ENCODE peak calls at places on chromosomes 6 and 20, in six cellular contexts. M is GM12891, B is A549, E is ovary, P is body of pancreas, T is heart left ventricle. F is an unnamed sample.

GRCh38 chr20:23565503-23566056 is 2.7 kb downstream of the CST9L start:
- DNase-seq in M (no peak), B (no peak), E (no peak), P (no peak), T (no peak), F (no peak)

GRCh38 chr6:79408598-79408997 is 128.6 kb downstream of the LCA5 start:
- DNase-seq in M (no peak), B (no peak), E (no peak), P (no peak), T (no peak), F (no peak)

GRCh38 chr6:20542927-20543602 is 8.8 kb downstream of the CDKAL1 start:
- DNase-seq in M (no peak), B (no peak), E (no peak), P (no peak), T (no peak), F (no peak)

GRCh38 chr6:168532070-168532469 is 91.1 kb downstream of the SMOC2 start:
- DNase-seq in M (no peak), B (no peak), E (no peak), P (no peak), T (no peak), F (no peak)

GRCh38 chr6:15242937-15243614 is 2.8 kb upstream of the JARID2 start:
- DNase-seq in M (no peak), B (no peak), E (no peak), P (no peak), T (no peak), F (no peak)

GRCh38 chr6:53894086-53894485 is 99.3 kb downstream of the LRRC1 start:
- DNase-seq in M (no peak), B (no peak), E (no peak), P (peak; percentile 16), T (no peak), F (no peak)

GRCh38 chr6:29828471-29828797 is 809 bp downstream of the HLA-G start:
- DNase-seq in M (no peak), B (no peak), E (no peak), P (peak; percentile 29), T (no peak), F (no peak)

GRCh38 chr6:128667339-128667858 is 147.0 kb upstream of the PTPRK start:
- DNase-seq in M (no peak), B (no peak), E (no peak), P (no peak), T (no peak), F (peak; percentile 5)

GRCh38 chr6:123519191-123519510 is 117.6 kb downstream of the TRDN start:
- DNase-seq in M (no peak), B (no peak), E (peak; percentile 23), P (no peak), T (peak; percentile 81), F (no peak)

GRCh38 chr6:628772-629171 is 28.1 kb downstream of the HUS1B start:
- DNase-seq in M (no peak), B (no peak), E (no peak), P (peak; percentile 19), T (no peak), F (no peak)

GRCh38 chr20:361562-361961 is 14.7 kb downstream of the NRSN2 start:
- DNase-seq in M (no peak), B (no peak), E (no peak), P (no peak), T (no peak), F (no peak)

GRCh38 chr6:110708295-110708965 is 106.8 kb downstream of the CDK19 start:
- DNase-seq in M (no peak), B (no peak), E (no peak), P (no peak), T (no peak), F (no peak)

GRCh38 chr6:157994126-157994795 is 12.6 kb downstream of the SYNJ2 start:
- DNase-seq in M (no peak), B (no peak), E (no peak), P (peak; percentile 16), T (no peak), F (no peak)

GRCh38 chr6:134734312-134734869 is 215.5 kb downstream of the ALDH8A1 start:
- DNase-seq in M (no peak), B (no peak), E (no peak), P (no peak), T (no peak), F (no peak)

GRCh38 chr6:36423101-36423824 is 19.4 kb downstream of the PXT1 start:
- DNase-seq in M (peak; percentile 93), B (peak; percentile 90), E (peak; percentile 96), P (peak; percentile 100), T (peak; percentile 99), F (peak; percentile 99)
- TF ChIP-seq POLR2A in M (peak; percentile 46), B (peak; percentile 65), E (peak; percentile 54), P (peak; percentile 86), T (peak; percentile 71), F (peak; percentile 96)

DNA sequence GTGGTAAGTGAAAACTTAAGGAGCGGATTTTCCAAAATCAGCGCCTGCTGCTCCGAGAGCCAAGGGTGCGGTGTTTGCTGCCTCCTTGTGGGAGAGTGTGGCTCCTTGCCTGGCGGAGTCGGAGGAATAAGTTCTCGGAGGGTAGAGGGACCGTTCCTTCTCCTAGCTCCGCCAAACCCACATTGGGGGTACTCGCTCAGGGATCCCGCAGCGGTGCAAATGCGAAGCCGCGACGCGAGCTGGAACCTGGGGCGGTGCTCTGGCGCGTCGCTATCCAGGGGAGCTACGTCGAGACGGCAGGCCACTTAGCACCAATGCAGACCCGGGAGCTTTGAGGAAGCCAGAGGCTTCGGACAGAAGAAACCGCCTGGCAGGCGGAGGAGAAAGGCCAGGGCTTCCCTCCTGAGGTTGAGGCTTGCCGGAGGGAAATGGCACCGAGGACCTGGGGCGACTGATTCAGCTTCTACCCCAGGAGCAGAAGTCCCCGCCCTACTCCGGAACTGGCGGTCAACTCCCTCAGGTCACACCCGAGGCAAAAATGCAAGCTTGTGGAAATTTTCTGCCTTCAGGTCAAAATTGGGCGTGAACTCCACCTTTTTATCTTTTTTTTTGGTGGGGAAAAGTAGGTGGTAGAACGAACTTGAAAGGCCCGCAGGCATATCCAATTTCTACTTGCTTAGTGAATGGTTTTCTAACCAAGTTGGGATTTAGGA is 5.7 kb upstream of the DDX43 start:
- DNase-seq in M (peak; percentile 59), B (peak; percentile 47), E (peak; percentile 24), P (peak; percentile 59), T (peak; percentile 30), F (peak; percentile 57)
- TF ChIP-seq POLR2A in M (no peak), B (peak; percentile 41), E (no peak), P (peak; percentile 60), T (no peak), F (peak; percentile 43)

DNA sequence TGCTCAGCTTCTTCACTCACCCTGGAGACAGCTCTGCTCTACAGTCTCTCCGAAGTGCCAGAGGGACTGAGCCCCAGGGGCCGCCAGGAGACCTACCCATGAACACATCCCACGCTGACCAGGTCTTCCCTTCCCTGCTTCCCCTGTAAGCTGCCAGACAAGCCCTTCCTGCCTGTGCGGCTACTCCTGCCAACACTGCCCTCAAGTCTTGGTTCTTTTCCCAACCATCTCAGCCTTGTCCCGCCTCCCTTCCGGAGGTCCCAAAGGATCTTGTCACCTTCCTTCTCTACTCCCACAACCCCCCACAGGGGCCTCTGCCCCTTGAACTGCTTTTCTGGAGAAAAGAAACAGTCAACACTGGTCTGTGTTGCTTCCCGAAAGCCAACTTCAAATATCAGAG is 15.0 kb downstream of the CPNE5 start:
- DNase-seq in M (no peak), B (no peak), E (no peak), P (no peak), T (peak; percentile 26), F (no peak)
- TF ChIP-seq POLR2A in M (no peak), B (no peak), E (no peak), P (no peak), T (no peak), F (no peak)

DNA sequence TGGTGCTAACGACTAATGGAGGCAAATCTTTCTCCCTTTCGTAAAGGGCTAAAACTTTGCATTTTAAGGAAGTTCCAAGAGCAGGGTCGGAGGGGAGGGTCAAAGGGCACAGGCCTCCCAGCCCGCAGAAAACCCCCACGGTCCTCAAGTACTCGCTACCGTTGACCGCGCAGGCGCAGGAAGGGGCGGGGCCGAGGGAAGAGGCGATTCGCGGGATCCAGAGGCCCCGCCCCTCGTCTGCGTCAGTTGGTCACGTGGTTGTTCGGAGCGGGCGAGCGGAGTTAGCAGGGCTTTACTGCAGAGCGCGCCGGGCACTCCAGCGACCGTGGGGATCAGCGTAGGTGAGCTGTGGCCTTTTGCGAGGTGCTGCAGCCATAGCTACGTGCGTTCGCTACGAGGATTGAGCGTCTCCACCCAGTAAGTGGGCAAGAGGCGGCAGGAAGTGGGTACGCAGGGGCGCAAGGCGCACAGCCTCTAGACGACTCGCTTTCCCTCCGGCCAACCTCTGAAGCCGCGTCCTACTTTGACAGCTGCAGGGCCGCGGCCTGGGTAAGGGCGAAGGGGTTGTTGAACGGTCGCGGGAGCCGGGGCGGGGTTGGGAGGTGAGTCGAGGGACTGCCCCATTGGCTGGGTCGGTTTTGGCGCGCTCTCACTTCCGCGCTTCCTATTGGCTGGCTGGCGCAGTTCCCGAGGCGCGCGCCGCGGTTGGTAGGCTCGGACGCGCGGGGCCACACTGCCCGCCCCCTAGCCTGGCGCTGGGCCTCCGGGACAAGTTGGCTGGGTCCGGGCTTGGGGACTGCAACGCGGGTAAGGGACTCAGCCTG is at the start of gene GMNN:
- DNase-seq in M (peak; percentile 87), B (peak; percentile 84), E (peak; percentile 98), P (peak; percentile 99), T (peak; percentile 99), F (peak; percentile 97)
- TF ChIP-seq POLR2A in M (peak; percentile 93), B (peak; percentile 55), E (peak; percentile 59), P (peak; percentile 94), T (peak; percentile 63), F (peak; percentile 97)

GRCh38 chr20:38892091-38892981 is 33.9 kb upstream of the FAM83D start:
- DNase-seq in M (peak; percentile 41), B (no peak), E (no peak), P (no peak), T (no peak), F (no peak)
- TF ChIP-seq POLR2A in M (no peak), B (no peak), E (no peak), P (no peak), T (no peak), F (no peak)

DNA sequence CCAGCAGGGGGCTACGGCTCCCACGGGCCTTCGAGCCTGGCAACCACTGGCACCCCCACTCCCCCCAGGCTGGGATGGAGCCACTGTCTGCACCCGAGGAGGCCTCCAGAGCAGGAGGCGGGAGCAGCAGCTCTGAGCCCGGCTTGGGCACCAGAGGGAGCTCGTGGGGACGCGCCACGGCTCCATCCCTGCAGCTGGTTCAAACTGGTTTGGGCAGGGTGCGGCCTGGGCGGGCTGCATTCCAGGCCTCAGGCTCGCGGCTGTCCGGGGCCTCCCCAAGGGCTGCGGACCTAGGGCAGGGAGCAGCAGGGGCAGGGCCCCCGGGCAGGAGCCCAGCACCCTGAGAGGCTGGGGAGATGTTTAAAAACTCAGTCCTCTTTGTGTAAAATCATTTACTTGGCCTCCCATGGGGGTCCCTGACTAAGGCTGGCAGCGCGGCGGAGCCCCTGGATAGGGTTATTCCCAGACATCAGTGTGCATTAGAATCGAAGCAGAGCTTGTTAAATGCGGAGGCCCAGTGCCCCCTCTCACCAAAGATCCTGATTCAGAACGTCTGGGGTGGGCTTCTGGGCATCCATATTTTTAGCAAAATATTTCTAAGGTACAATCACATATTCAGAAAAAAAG is 4.1 kb upstream of the BCAS4 start:
- DNase-seq in M (peak; percentile 80), B (peak; percentile 87), E (peak; percentile 91), P (peak; percentile 89), T (peak; percentile 89), F (peak; percentile 91)
- TF ChIP-seq POLR2A in M (peak; percentile 57), B (peak; percentile 42), E (no peak), P (peak; percentile 73), T (no peak), F (peak; percentile 71)

GRCh38 chr6:44132476-44132875 is 5.1 kb downstream of the TMEM63B start:
- DNase-seq in M (no peak), B (no peak), E (no peak), P (no peak), T (no peak), F (peak; percentile 36)
- TF ChIP-seq POLR2A in M (no peak), B (no peak), E (no peak), P (no peak), T (no peak), F (no peak)

GRCh38 chr6:148342146-148343027 is at the start of gene SASH1:
- DNase-seq in M (no peak), B (peak; percentile 48), E (peak; percentile 63), P (peak; percentile 75), T (peak; percentile 74), F (no peak)
- TF ChIP-seq POLR2A in M (no peak), B (no peak), E (peak; percentile 23), P (peak; percentile 77), T (peak; percentile 50), F (no peak)